ENCODE peak calls at places on chromosomes 1 and 21, in nine cellular contexts. K is PC-3, X is dorsolateral prefrontal cortex, C is WTC11, O is cardiac muscle cell, E is H9, N is neural crest cell, Z is sigmoid colon, T is BE2C. G is an unnamed sample.

GRCh38 chr1:58727363-58727762 is 27.5 kb upstream of the MYSM1 start:
- DNase-seq in O (no peak), N (no peak), E (no peak), T (no peak), Z (no peak), X (no peak), K (peak), C (no peak), G (no peak)

GRCh38 chr1:178371236-178371635 is 125.5 kb downstream of the CLEC20A start:
- DNase-seq in Z (peak), X (no peak), N (peak), E (peak), K (no peak), T (no peak), O (peak), C (no peak), G (no peak)

GRCh38 chr21:27825035-27825434 is 858.1 kb upstream of the ADAMTS5 start:
- DNase-seq in E (peak), O (peak), K (no peak), Z (no peak), X (no peak), N (no peak), C (peak), T (no peak), G (no peak)

GRCh38 chr1:34987018-34987417 is 1.9 kb upstream of the TMEM35B start:
- DNase-seq in Z (no peak), T (no peak), X (no peak), E (no peak), N (no peak), C (no peak), K (peak), O (no peak), G (no peak)

GRCh38 chr1:112909847-112910246 is 46.1 kb downstream of the SLC16A1 start:
- DNase-seq in C (no peak), O (no peak), N (no peak), Z (no peak), E (no peak), T (no peak), X (no peak), K (no peak), G (no peak)

GRCh38 chr1:102897537-102897936 is 210.8 kb downstream of the COL11A1 start:
- DNase-seq in N (no peak), Z (no peak), T (no peak), X (no peak), C (no peak), O (no peak), K (peak), E (no peak), G (no peak)

GRCh38 chr1:175019524-175019923 is 3.7 kb downstream of the MRPS14 start:
- DNase-seq in O (no peak), E (no peak), N (no peak), X (no peak), Z (no peak), T (no peak), C (no peak), K (no peak), G (no peak)

GRCh38 chr1:110233861-110234260 is 23.7 kb downstream of the KCNC4 start:
- DNase-seq in T (no peak), E (no peak), O (no peak), K (no peak), N (no peak), Z (no peak), X (no peak), C (no peak), G (no peak)

GRCh38 chr1:188128761-188129160 is 1300.0 kb downstream of the PLA2G4A start:
- DNase-seq in E (peak), X (no peak), N (no peak), Z (no peak), O (no peak), K (peak), C (no peak), T (peak), G (no peak)

GRCh38 chr1:216606047-216606637 is 117.1 kb downstream of the ESRRG start:
- DNase-seq in Z (no peak), K (no peak), E (no peak), C (no peak), N (no peak), T (peak), O (peak), X (no peak), G (no peak)

GRCh38 chr1:108801101-108801500 is 54.6 kb downstream of the STXBP3 start:
- DNase-seq in X (no peak), O (no peak), T (no peak), E (no peak), N (no peak), K (no peak), C (no peak), Z (no peak), G (no peak)

GRCh38 chr21:17688912-17689874 is 76.5 kb upstream of the BTG3 start:
- DNase-seq in O (no peak), N (no peak), K (peak), Z (no peak), T (peak), X (peak), E (peak), C (peak), G (no peak)

GRCh38 chr1:209527993-209528392 is 55.5 kb upstream of the CAMK1G start:
- DNase-seq in N (no peak), O (no peak), E (no peak), X (no peak), Z (no peak), K (peak), T (no peak), C (no peak), G (no peak)

GRCh38 chr1:158067651-158068050 is 74.2 kb downstream of the KIRREL1 start:
- DNase-seq in E (no peak), N (no peak), T (no peak), X (no peak), C (no peak), O (no peak), K (no peak), Z (peak), G (no peak)

GRCh38 chr1:17434016-17434415 is 5.5 kb downstream of the RCC2 start:
- DNase-seq in X (no peak), O (no peak), N (no peak), E (peak), Z (no peak), C (peak), K (no peak), T (no peak), G (no peak)

GRCh38 chr1:237164406-237165352 is 122.7 kb downstream of the RYR2 start:
- DNase-seq in X (no peak), E (no peak), C (no peak), Z (no peak), K (no peak), T (no peak), O (no peak), N (no peak), G (no peak)

GRCh38 chr1:58929667-58930325 is 145.9 kb upstream of the JUN start:
- DNase-seq in K (peak), N (no peak), T (no peak), C (no peak), O (no peak), E (no peak), Z (no peak), X (no peak), G (no peak)

GRCh38 chr1:228341450-228341813 is 65.2 kb downstream of the TRIM11 start:
- DNase-seq in K (no peak), Z (peak), T (no peak), C (no peak), E (no peak), O (no peak), X (peak), N (no peak), G (peak)

GRCh38 chr21:34543017-34543416 is 31.0 kb upstream of the KCNE1 start:
- DNase-seq in K (no peak), N (no peak), O (no peak), C (no peak), T (no peak), E (no peak), Z (no peak), X (no peak), G (no peak)

GRCh38 chr21:36966846-36967657 is 583 bp upstream of the HLCS start:
- DNase-seq in N (peak), K (no peak), T (no peak), Z (no peak), X (no peak), O (no peak), C (peak), E (no peak), G (no peak)

GRCh38 chr1:230123280-230124186 is 56.5 kb downstream of the GALNT2 start:
- DNase-seq in Z (no peak), N (no peak), K (no peak), C (no peak), E (no peak), O (no peak), X (no peak), T (no peak), G (no peak)

GRCh38 chr1:232178191-232178590 is 451.7 kb downstream of the SIPA1L2 start:
- DNase-seq in O (no peak), K (peak), Z (no peak), N (no peak), E (no peak), T (no peak), X (no peak), C (no peak), G (no peak)

GRCh38 chr1:175713386-175713785 is 30.0 kb downstream of the TNR start:
- DNase-seq in C (no peak), X (no peak), N (no peak), K (no peak), T (no peak), Z (no peak), E (no peak), O (no peak), G (no peak)

GRCh38 chr1:152185544-152186391 is 26.7 kb upstream of the RPTN start:
- DNase-seq in E (peak), O (no peak), X (no peak), C (peak), Z (no peak), N (no peak), K (peak), T (peak), G (no peak)

GRCh38 chr1:182786223-182787001 is 3.2 kb upstream of the NPL start:
- DNase-seq in E (peak), Z (peak), O (peak), C (peak), X (peak), N (peak), K (peak), T (peak), G (no peak)

GRCh38 chr21:37855568-37856391 is 60.5 kb downstream of the KCNJ6 start:
- DNase-seq in Z (no peak), T (no peak), C (no peak), X (no peak), N (no peak), E (no peak), O (no peak), K (no peak), G (no peak)

GRCh38 chr1:54774820-54775498 is 10.6 kb upstream of the PARS2 start:
- DNase-seq in O (peak), T (peak), E (peak), X (no peak), K (peak), Z (no peak), C (peak), N (peak), G (no peak)

GRCh38 chr1:19096036-19096833 is 113.8 kb downstream of the UBR4 start:
- DNase-seq in T (peak), X (peak), E (no peak), C (no peak), K (peak), N (peak), Z (no peak), O (peak), G (no peak)

GRCh38 chr1:110155878-110156522 is 5.7 kb downstream of the SLC6A17 start:
- DNase-seq in E (peak), T (no peak), X (no peak), C (peak), Z (no peak), N (peak), O (peak), K (peak), G (no peak)

GRCh38 chr21:27582246-27582945 is 615.5 kb upstream of the ADAMTS5 start:
- DNase-seq in X (no peak), K (no peak), T (no peak), N (no peak), Z (no peak), C (no peak), O (no peak), E (no peak), G (no peak)

GRCh38 chr1:170885551-170885950 is 49.8 kb upstream of the MROH9 start:
- DNase-seq in X (no peak), N (no peak), C (no peak), O (no peak), K (no peak), Z (no peak), T (no peak), E (no peak), G (no peak)

GRCh38 chr1:41740630-41741239 is 178.0 kb downstream of the HIVEP3 start:
- DNase-seq in O (no peak), Z (no peak), X (no peak), E (no peak), N (no peak), K (no peak), T (no peak), C (no peak), G (no peak)

GRCh38 chr1:2174348-2175054 is 20.1 kb downstream of the FAAP20 start:
- DNase-seq in X (no peak), N (peak), E (peak), C (peak), K (peak), Z (peak), T (peak), O (peak), G (no peak)

GRCh38 chr1:145846191-145846590 is 761 bp downstream of the NUDT17 start:
- DNase-seq in X (no peak), E (peak), C (peak), K (peak), N (peak), Z (no peak), O (peak), T (peak), G (no peak)
- TF ChIP-seq CTCF in X (peak), E (peak), C (peak), K (peak), N (peak), Z (peak), O (peak), T (peak), G (peak)

DNA sequence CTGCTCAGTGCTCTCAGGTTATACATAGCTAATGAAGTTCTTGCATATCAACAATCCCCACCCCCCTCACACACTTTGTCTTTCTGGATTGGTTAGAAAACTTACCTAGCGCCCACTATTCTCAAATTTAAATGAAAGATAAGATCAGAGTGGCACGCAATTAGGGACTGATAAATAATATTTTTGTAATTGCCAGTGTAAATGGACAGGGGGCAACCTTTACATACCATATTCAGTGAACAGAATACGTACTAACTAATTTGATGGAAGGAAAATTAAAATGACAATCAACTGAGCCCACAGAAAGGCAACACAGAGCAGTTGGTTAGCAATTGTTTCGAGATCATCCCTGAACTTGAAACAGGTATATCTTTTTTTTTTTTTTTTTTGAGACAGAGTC is 11.7 kb downstream of the SELL start:
- DNase-seq in X (no peak), E (no peak), Z (no peak), T (no peak), O (no peak), C (no peak), N (no peak), K (no peak), G (no peak)
- TF ChIP-seq CTCF in X (no peak), E (no peak), Z (no peak), T (no peak), O (no peak), C (no peak), N (no peak), K (peak), G (no peak)

DNA sequence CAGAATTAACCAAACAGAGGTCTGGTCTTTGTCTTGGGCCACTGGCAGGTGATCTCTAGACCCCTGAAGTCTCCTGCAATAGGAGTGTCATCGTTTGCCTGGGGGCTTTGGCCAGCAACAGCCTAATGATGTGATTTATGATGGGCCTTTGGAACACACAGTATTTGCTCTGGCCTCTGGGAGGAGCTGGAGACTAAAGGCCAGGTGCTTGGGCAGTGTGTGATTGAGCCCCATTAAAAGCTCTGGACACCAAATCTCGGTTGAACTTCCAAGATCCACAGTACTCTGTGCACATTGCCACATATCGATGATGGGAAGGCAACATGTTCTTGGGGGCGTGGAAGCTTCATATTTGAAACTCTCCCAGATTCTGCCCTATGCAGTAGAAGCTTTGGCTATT is 32.0 kb upstream of the TLR5 start:
- DNase-seq in N (no peak), T (no peak), Z (no peak), X (no peak), K (peak), C (peak), O (peak), E (no peak), G (no peak)
- TF ChIP-seq CTCF in N (no peak), T (peak), Z (no peak), X (no peak), K (peak), C (no peak), O (peak), E (peak), G (peak)

GRCh38 chr1:6483010-6483760 is 8.3 kb downstream of the PLEKHG5 start:
- DNase-seq in X (no peak), N (no peak), Z (no peak), K (no peak), E (no peak), C (no peak), T (no peak), O (no peak), G (no peak)
- TF ChIP-seq CTCF in X (no peak), N (no peak), Z (no peak), K (no peak), E (no peak), C (no peak), T (no peak), O (no peak), G (no peak)

G was measured in CD14-positive monocyte.